ENCODE peak calls at places on chromosomes 12 and 14, in five cellular contexts. One of them, this sample, is unnamed.
A peak's percentile ranks its signal among the peaks of the same experiment; 100 is the strongest.

GRCh38 chr14:65019944-65020566 is 33.4 kb downstream of the FNTB start:
- DNase-seq in fibroblast of the conjunctiva: peak; percentile 58
- DNase-seq in caudate nucleus: no peak
- DNase-seq in substantia nigra: peak; percentile 16
- DNase-seq in activated CD4-positive, alpha-beta T cell treated with anti-CD3 and anti-CD28 coated beads for 48 hours: no peak
- DNase-seq in this sample: no peak

GRCh38 chr12:52644078-52644415 is 8.0 kb downstream of the KRT2 start:
- DNase-seq in substantia nigra: no peak
- DNase-seq in caudate nucleus: no peak
- DNase-seq in activated CD4-positive, alpha-beta T cell treated with anti-CD3 and anti-CD28 coated beads for 48 hours: no peak
- DNase-seq in fibroblast of the conjunctiva: no peak
- DNase-seq in this sample: no peak

GRCh38 chr12:127787544-127787943 is 479.4 kb upstream of the TMEM132C start:
- DNase-seq in substantia nigra: no peak
- DNase-seq in fibroblast of the conjunctiva: no peak
- DNase-seq in activated CD4-positive, alpha-beta T cell treated with anti-CD3 and anti-CD28 coated beads for 48 hours: no peak
- DNase-seq in caudate nucleus: no peak
- DNase-seq in this sample: no peak

GRCh38 chr12:132506730-132507538 is 17.0 kb downstream of the FBRSL1 start:
- DNase-seq in activated CD4-positive, alpha-beta T cell treated with anti-CD3 and anti-CD28 coated beads for 48 hours: peak; percentile 83
- DNase-seq in caudate nucleus: peak; percentile 29
- DNase-seq in substantia nigra: peak; percentile 84
- DNase-seq in fibroblast of the conjunctiva: peak; percentile 26
- DNase-seq in this sample: peak; percentile 73

GRCh38 chr12:7058850-7059249 is 1.7 kb upstream of the C1S start:
- DNase-seq in substantia nigra: no peak
- DNase-seq in activated CD4-positive, alpha-beta T cell treated with anti-CD3 and anti-CD28 coated beads for 48 hours: no peak
- DNase-seq in caudate nucleus: no peak
- DNase-seq in fibroblast of the conjunctiva: no peak
- DNase-seq in this sample: no peak

GRCh38 chr12:26846419-26846818 is 13.4 kb upstream of the ITPR2 start:
- DNase-seq in caudate nucleus: no peak
- DNase-seq in fibroblast of the conjunctiva: no peak
- DNase-seq in activated CD4-positive, alpha-beta T cell treated with anti-CD3 and anti-CD28 coated beads for 48 hours: no peak
- DNase-seq in substantia nigra: no peak
- DNase-seq in this sample: no peak

GRCh38 chr12:6821271-6821673 is 349 bp upstream of the GPR162 start:
- DNase-seq in substantia nigra: peak; percentile 61
- DNase-seq in fibroblast of the conjunctiva: peak; percentile 41
- DNase-seq in activated CD4-positive, alpha-beta T cell treated with anti-CD3 and anti-CD28 coated beads for 48 hours: peak; percentile 44
- DNase-seq in caudate nucleus: no peak
- DNase-seq in this sample: peak; percentile 80

GRCh38 chr12:52837341-52837741 is 3.2 kb upstream of the KRT79 start:
- DNase-seq in activated CD4-positive, alpha-beta T cell treated with anti-CD3 and anti-CD28 coated beads for 48 hours: no peak
- DNase-seq in substantia nigra: no peak
- DNase-seq in fibroblast of the conjunctiva: no peak
- DNase-seq in caudate nucleus: no peak
- DNase-seq in this sample: no peak

GRCh38 chr12:76064904-76065303 is 19.6 kb downstream of the NAP1L1 start:
- DNase-seq in caudate nucleus: no peak
- DNase-seq in fibroblast of the conjunctiva: no peak
- DNase-seq in activated CD4-positive, alpha-beta T cell treated with anti-CD3 and anti-CD28 coated beads for 48 hours: no peak
- DNase-seq in substantia nigra: no peak
- DNase-seq in this sample: no peak

GRCh38 chr12:4001031-4001430 is 127.8 kb upstream of the PARP11 start:
- DNase-seq in substantia nigra: no peak
- DNase-seq in activated CD4-positive, alpha-beta T cell treated with anti-CD3 and anti-CD28 coated beads for 48 hours: no peak
- DNase-seq in fibroblast of the conjunctiva: no peak
- DNase-seq in caudate nucleus: no peak
- DNase-seq in this sample: no peak

GRCh38 chr14:59823190-59823589 is 47.4 kb downstream of the RTN1 start:
- DNase-seq in substantia nigra: no peak
- DNase-seq in fibroblast of the conjunctiva: no peak
- DNase-seq in caudate nucleus: no peak
- DNase-seq in activated CD4-positive, alpha-beta T cell treated with anti-CD3 and anti-CD28 coated beads for 48 hours: no peak
- DNase-seq in this sample: no peak

GRCh38 chr14:67474366-67474765 is 14.2 kb downstream of the TMEM229B start:
- DNase-seq in activated CD4-positive, alpha-beta T cell treated with anti-CD3 and anti-CD28 coated beads for 48 hours: no peak
- DNase-seq in fibroblast of the conjunctiva: no peak
- DNase-seq in substantia nigra: no peak
- DNase-seq in caudate nucleus: no peak
- DNase-seq in this sample: no peak

GRCh38 chr14:100747021-100747586 is 20.4 kb downstream of the DLK1 start:
- DNase-seq in substantia nigra: no peak
- DNase-seq in caudate nucleus: no peak
- DNase-seq in fibroblast of the conjunctiva: peak; percentile 89
- DNase-seq in activated CD4-positive, alpha-beta T cell treated with anti-CD3 and anti-CD28 coated beads for 48 hours: peak; percentile 6
- DNase-seq in this sample: no peak

GRCh38 chr14:29896354-29896768 is 31.3 kb downstream of the PRKD1 start:
- DNase-seq in fibroblast of the conjunctiva: no peak
- DNase-seq in caudate nucleus: no peak
- DNase-seq in substantia nigra: no peak
- DNase-seq in activated CD4-positive, alpha-beta T cell treated with anti-CD3 and anti-CD28 coated beads for 48 hours: no peak
- DNase-seq in this sample: no peak

GRCh38 chr14:31024042-31024480 is 1.4 kb upstream of the AP4S1 start:
- DNase-seq in substantia nigra: no peak
- DNase-seq in activated CD4-positive, alpha-beta T cell treated with anti-CD3 and anti-CD28 coated beads for 48 hours: no peak
- DNase-seq in caudate nucleus: no peak
- DNase-seq in fibroblast of the conjunctiva: no peak
- DNase-seq in this sample: no peak

GRCh38 chr12:85951823-85952222 is 77.7 kb downstream of the NTS start:
- DNase-seq in substantia nigra: no peak
- DNase-seq in fibroblast of the conjunctiva: peak; percentile 4
- DNase-seq in caudate nucleus: no peak
- DNase-seq in activated CD4-positive, alpha-beta T cell treated with anti-CD3 and anti-CD28 coated beads for 48 hours: no peak
- DNase-seq in this sample: no peak

GRCh38 chr12:130249376-130249775 is 87.1 kb downstream of the FZD10 start:
- DNase-seq in fibroblast of the conjunctiva: no peak
- DNase-seq in activated CD4-positive, alpha-beta T cell treated with anti-CD3 and anti-CD28 coated beads for 48 hours: no peak
- DNase-seq in substantia nigra: no peak
- DNase-seq in caudate nucleus: no peak
- DNase-seq in this sample: no peak

GRCh38 chr14:86501611-86502010 is 971.7 kb downstream of the FLRT2 start:
- DNase-seq in activated CD4-positive, alpha-beta T cell treated with anti-CD3 and anti-CD28 coated beads for 48 hours: no peak
- DNase-seq in caudate nucleus: no peak
- DNase-seq in fibroblast of the conjunctiva: no peak
- DNase-seq in substantia nigra: no peak
- DNase-seq in this sample: no peak

GRCh38 chr14:105069887-105070759 is 4.9 kb upstream of the GPR132 start:
- DNase-seq in caudate nucleus: no peak
- DNase-seq in fibroblast of the conjunctiva: no peak
- DNase-seq in substantia nigra: peak; percentile 28
- DNase-seq in activated CD4-positive, alpha-beta T cell treated with anti-CD3 and anti-CD28 coated beads for 48 hours: peak; percentile 73
- DNase-seq in this sample: no peak

GRCh38 chr12:112535017-112535416 is 116.3 kb downstream of the PTPN11 start:
- DNase-seq in activated CD4-positive, alpha-beta T cell treated with anti-CD3 and anti-CD28 coated beads for 48 hours: no peak
- DNase-seq in caudate nucleus: no peak
- DNase-seq in substantia nigra: no peak
- DNase-seq in fibroblast of the conjunctiva: no peak
- DNase-seq in this sample: no peak

GRCh38 chr12:4996714-4997113 is 47.0 kb upstream of the KCNA5 start:
- DNase-seq in activated CD4-positive, alpha-beta T cell treated with anti-CD3 and anti-CD28 coated beads for 48 hours: no peak
- DNase-seq in substantia nigra: no peak
- DNase-seq in caudate nucleus: no peak
- DNase-seq in fibroblast of the conjunctiva: no peak
- DNase-seq in this sample: no peak

GRCh38 chr12:88052686-88053085 is 23.5 kb upstream of the C12orf50 start:
- DNase-seq in fibroblast of the conjunctiva: peak; percentile 31
- DNase-seq in caudate nucleus: peak; percentile 6
- DNase-seq in activated CD4-positive, alpha-beta T cell treated with anti-CD3 and anti-CD28 coated beads for 48 hours: peak; percentile 12
- DNase-seq in substantia nigra: peak; percentile 18
- DNase-seq in this sample: peak; percentile 55

GRCh38 chr12:57604454-57605307 is at the start of gene DTX3:
- DNase-seq in caudate nucleus: peak; percentile 68
- DNase-seq in substantia nigra: peak; percentile 62
- DNase-seq in fibroblast of the conjunctiva: no peak
- DNase-seq in activated CD4-positive, alpha-beta T cell treated with anti-CD3 and anti-CD28 coated beads for 48 hours: peak; percentile 50
- DNase-seq in this sample: peak; percentile 75

GRCh38 chr12:114901316-114901715 is 217.3 kb upstream of the TBX3 start:
- DNase-seq in substantia nigra: no peak
- DNase-seq in caudate nucleus: no peak
- DNase-seq in activated CD4-positive, alpha-beta T cell treated with anti-CD3 and anti-CD28 coated beads for 48 hours: no peak
- DNase-seq in fibroblast of the conjunctiva: no peak
- DNase-seq in this sample: no peak

GRCh38 chr12:43806737-43807072 is 588 bp upstream of the TWF1 start:
- DNase-seq in activated CD4-positive, alpha-beta T cell treated with anti-CD3 and anti-CD28 coated beads for 48 hours: no peak
- DNase-seq in fibroblast of the conjunctiva: no peak
- DNase-seq in substantia nigra: no peak
- DNase-seq in caudate nucleus: no peak
- DNase-seq in this sample: no peak

GRCh38 chr12:118299791-118300460 is 72.8 kb downstream of the TAOK3 start:
- DNase-seq in caudate nucleus: peak; percentile 27
- DNase-seq in activated CD4-positive, alpha-beta T cell treated with anti-CD3 and anti-CD28 coated beads for 48 hours: no peak
- DNase-seq in substantia nigra: no peak
- DNase-seq in fibroblast of the conjunctiva: no peak
- DNase-seq in this sample: no peak

GRCh38 chr14:98741523-98741922 is 530.5 kb downstream of the BCL11B start:
- DNase-seq in caudate nucleus: no peak
- DNase-seq in substantia nigra: no peak
- DNase-seq in fibroblast of the conjunctiva: no peak
- DNase-seq in activated CD4-positive, alpha-beta T cell treated with anti-CD3 and anti-CD28 coated beads for 48 hours: no peak
- DNase-seq in this sample: no peak

GRCh38 chr12:75852143-75852542 is 179.4 kb downstream of the PHLDA1 start:
- DNase-seq in activated CD4-positive, alpha-beta T cell treated with anti-CD3 and anti-CD28 coated beads for 48 hours: no peak
- DNase-seq in caudate nucleus: no peak
- DNase-seq in substantia nigra: no peak
- DNase-seq in fibroblast of the conjunctiva: no peak
- DNase-seq in this sample: no peak